ENCODE peak calls at places on chromosomes 2 and 18, in seven cellular contexts. One of them, this sample, is unnamed.

GRCh38 chr18:8176554-8176953 is 432.7 kb upstream of the RAB12 start:
- DNase-seq in stimulated activated CD8-positive, alpha-beta memory T cell treated with anti-CD3 and anti-CD28 coated beads, Interleukin-4, amount 100 ng/mL, for 48 hours: no peak
- DNase-seq in esophagus squamous epithelium: no peak
- DNase-seq in amniotic stem cell: no peak
- DNase-seq in left ventricle myocardium superior: no peak
- DNase-seq in transverse colon: no peak
- DNase-seq in mesenteric fat pad: no peak
- DNase-seq in this sample: no peak

GRCh38 chr2:8288206-8288605 is 393.6 kb upstream of the ID2 start:
- DNase-seq in stimulated activated CD8-positive, alpha-beta memory T cell treated with anti-CD3 and anti-CD28 coated beads, Interleukin-4, amount 100 ng/mL, for 48 hours: no peak
- DNase-seq in esophagus squamous epithelium: no peak
- DNase-seq in amniotic stem cell: no peak
- DNase-seq in left ventricle myocardium superior: no peak
- DNase-seq in transverse colon: no peak
- DNase-seq in mesenteric fat pad: no peak
- DNase-seq in this sample: no peak

GRCh38 chr18:54388203-54389142 is 30.8 kb downstream of the C18orf54 start:
- DNase-seq in stimulated activated CD8-positive, alpha-beta memory T cell treated with anti-CD3 and anti-CD28 coated beads, Interleukin-4, amount 100 ng/mL, for 48 hours: peak; percentile 51
- DNase-seq in esophagus squamous epithelium: no peak
- DNase-seq in amniotic stem cell: peak; percentile 20
- DNase-seq in left ventricle myocardium superior: no peak
- DNase-seq in transverse colon: peak; percentile 41
- DNase-seq in mesenteric fat pad: no peak
- DNase-seq in this sample: no peak

GRCh38 chr2:128276878-128277675 is 41.6 kb downstream of the HS6ST1 start:
- DNase-seq in stimulated activated CD8-positive, alpha-beta memory T cell treated with anti-CD3 and anti-CD28 coated beads, Interleukin-4, amount 100 ng/mL, for 48 hours: no peak
- DNase-seq in esophagus squamous epithelium: no peak
- DNase-seq in amniotic stem cell: no peak
- DNase-seq in left ventricle myocardium superior: peak; percentile 20
- DNase-seq in transverse colon: peak; percentile 7
- DNase-seq in mesenteric fat pad: peak; percentile 82
- DNase-seq in this sample: peak; percentile 51

GRCh38 chr18:57585421-57585820 is 1.1 kb downstream of the FECH start:
- DNase-seq in stimulated activated CD8-positive, alpha-beta memory T cell treated with anti-CD3 and anti-CD28 coated beads, Interleukin-4, amount 100 ng/mL, for 48 hours: no peak
- DNase-seq in esophagus squamous epithelium: no peak
- DNase-seq in amniotic stem cell: no peak
- DNase-seq in left ventricle myocardium superior: no peak
- DNase-seq in transverse colon: no peak
- DNase-seq in mesenteric fat pad: no peak
- DNase-seq in this sample: no peak

GRCh38 chr2:127968610-127969339 is 59.1 kb downstream of the SAP130 start:
- DNase-seq in stimulated activated CD8-positive, alpha-beta memory T cell treated with anti-CD3 and anti-CD28 coated beads, Interleukin-4, amount 100 ng/mL, for 48 hours: no peak
- DNase-seq in esophagus squamous epithelium: no peak
- DNase-seq in amniotic stem cell: no peak
- DNase-seq in left ventricle myocardium superior: no peak
- DNase-seq in transverse colon: no peak
- DNase-seq in mesenteric fat pad: no peak
- DNase-seq in this sample: no peak

GRCh38 chr2:218727502-218728165 is 17.0 kb downstream of the TTLL4 start:
- DNase-seq in stimulated activated CD8-positive, alpha-beta memory T cell treated with anti-CD3 and anti-CD28 coated beads, Interleukin-4, amount 100 ng/mL, for 48 hours: no peak
- DNase-seq in esophagus squamous epithelium: no peak
- DNase-seq in amniotic stem cell: no peak
- DNase-seq in left ventricle myocardium superior: no peak
- DNase-seq in transverse colon: no peak
- DNase-seq in mesenteric fat pad: no peak
- DNase-seq in this sample: no peak

GRCh38 chr2:64987001-64987962 is 1.9 kb upstream of the SLC1A4 start:
- DNase-seq in stimulated activated CD8-positive, alpha-beta memory T cell treated with anti-CD3 and anti-CD28 coated beads, Interleukin-4, amount 100 ng/mL, for 48 hours: no peak
- DNase-seq in esophagus squamous epithelium: no peak
- DNase-seq in amniotic stem cell: no peak
- DNase-seq in left ventricle myocardium superior: no peak
- DNase-seq in transverse colon: no peak
- DNase-seq in mesenteric fat pad: no peak
- DNase-seq in this sample: no peak

GRCh38 chr2:199484927-199485326 is 27.2 kb upstream of the SATB2 start:
- DNase-seq in stimulated activated CD8-positive, alpha-beta memory T cell treated with anti-CD3 and anti-CD28 coated beads, Interleukin-4, amount 100 ng/mL, for 48 hours: no peak
- DNase-seq in esophagus squamous epithelium: no peak
- DNase-seq in amniotic stem cell: no peak
- DNase-seq in left ventricle myocardium superior: no peak
- DNase-seq in transverse colon: peak; percentile 66
- DNase-seq in mesenteric fat pad: no peak
- DNase-seq in this sample: no peak

GRCh38 chr2:10712186-10712809 is 9.1 kb upstream of the ATP6V1C2 start:
- DNase-seq in stimulated activated CD8-positive, alpha-beta memory T cell treated with anti-CD3 and anti-CD28 coated beads, Interleukin-4, amount 100 ng/mL, for 48 hours: no peak
- DNase-seq in esophagus squamous epithelium: no peak
- DNase-seq in amniotic stem cell: no peak
- DNase-seq in left ventricle myocardium superior: no peak
- DNase-seq in transverse colon: no peak
- DNase-seq in mesenteric fat pad: no peak
- DNase-seq in this sample: no peak

GRCh38 chr2:20645761-20646160 is 5.1 kb downstream of the HS1BP3 start:
- DNase-seq in stimulated activated CD8-positive, alpha-beta memory T cell treated with anti-CD3 and anti-CD28 coated beads, Interleukin-4, amount 100 ng/mL, for 48 hours: no peak
- DNase-seq in esophagus squamous epithelium: no peak
- DNase-seq in amniotic stem cell: no peak
- DNase-seq in left ventricle myocardium superior: no peak
- DNase-seq in transverse colon: no peak
- DNase-seq in mesenteric fat pad: no peak
- DNase-seq in this sample: no peak

GRCh38 chr2:128315829-128316776 is 2.6 kb downstream of the HS6ST1 start:
- DNase-seq in stimulated activated CD8-positive, alpha-beta memory T cell treated with anti-CD3 and anti-CD28 coated beads, Interleukin-4, amount 100 ng/mL, for 48 hours: peak; percentile 27
- DNase-seq in esophagus squamous epithelium: no peak
- DNase-seq in amniotic stem cell: no peak
- DNase-seq in left ventricle myocardium superior: peak; percentile 30
- DNase-seq in transverse colon: no peak
- DNase-seq in mesenteric fat pad: peak; percentile 87
- DNase-seq in this sample: peak; percentile 57

GRCh38 chr2:235244497-235245215 is 249.2 kb upstream of the AGAP1 start:
- DNase-seq in stimulated activated CD8-positive, alpha-beta memory T cell treated with anti-CD3 and anti-CD28 coated beads, Interleukin-4, amount 100 ng/mL, for 48 hours: no peak
- DNase-seq in esophagus squamous epithelium: no peak
- DNase-seq in amniotic stem cell: no peak
- DNase-seq in left ventricle myocardium superior: no peak
- DNase-seq in transverse colon: no peak
- DNase-seq in mesenteric fat pad: no peak
- DNase-seq in this sample: no peak

GRCh38 chr2:51000849-51001617 is 30.9 kb downstream of the NRXN1 start:
- DNase-seq in stimulated activated CD8-positive, alpha-beta memory T cell treated with anti-CD3 and anti-CD28 coated beads, Interleukin-4, amount 100 ng/mL, for 48 hours: no peak
- DNase-seq in esophagus squamous epithelium: no peak
- DNase-seq in amniotic stem cell: no peak
- DNase-seq in left ventricle myocardium superior: no peak
- DNase-seq in transverse colon: no peak
- DNase-seq in mesenteric fat pad: no peak
- DNase-seq in this sample: no peak

GRCh38 chr2:71187589-71187988 is 39.3 kb downstream of the PAIP2B start:
- DNase-seq in stimulated activated CD8-positive, alpha-beta memory T cell treated with anti-CD3 and anti-CD28 coated beads, Interleukin-4, amount 100 ng/mL, for 48 hours: no peak
- DNase-seq in esophagus squamous epithelium: no peak
- DNase-seq in amniotic stem cell: no peak
- DNase-seq in left ventricle myocardium superior: no peak
- DNase-seq in transverse colon: no peak
- DNase-seq in mesenteric fat pad: no peak
- DNase-seq in this sample: no peak

GRCh38 chr2:240469747-240470146 is 34.3 kb downstream of the GPC1 start:
- DNase-seq in stimulated activated CD8-positive, alpha-beta memory T cell treated with anti-CD3 and anti-CD28 coated beads, Interleukin-4, amount 100 ng/mL, for 48 hours: no peak
- DNase-seq in esophagus squamous epithelium: no peak
- DNase-seq in amniotic stem cell: no peak
- DNase-seq in left ventricle myocardium superior: no peak
- DNase-seq in transverse colon: peak; percentile 4
- DNase-seq in mesenteric fat pad: no peak
- DNase-seq in this sample: no peak

GRCh38 chr2:88831792-88832248 is 140.3 kb downstream of the RPIA start:
- DNase-seq in stimulated activated CD8-positive, alpha-beta memory T cell treated with anti-CD3 and anti-CD28 coated beads, Interleukin-4, amount 100 ng/mL, for 48 hours: peak; percentile 76
- DNase-seq in esophagus squamous epithelium: no peak
- DNase-seq in amniotic stem cell: no peak
- DNase-seq in left ventricle myocardium superior: peak; percentile 55
- DNase-seq in transverse colon: peak; percentile 83
- DNase-seq in mesenteric fat pad: no peak
- DNase-seq in this sample: peak; percentile 67

GRCh38 chr2:64463784-64464183 is 9.8 kb downstream of the LGALSL start:
- DNase-seq in stimulated activated CD8-positive, alpha-beta memory T cell treated with anti-CD3 and anti-CD28 coated beads, Interleukin-4, amount 100 ng/mL, for 48 hours: no peak
- DNase-seq in esophagus squamous epithelium: no peak
- DNase-seq in amniotic stem cell: no peak
- DNase-seq in left ventricle myocardium superior: no peak
- DNase-seq in transverse colon: no peak
- DNase-seq in mesenteric fat pad: no peak
- DNase-seq in this sample: no peak

GRCh38 chr2:182103531-182103930 is 117.9 kb downstream of the PPP1R1C start:
- DNase-seq in stimulated activated CD8-positive, alpha-beta memory T cell treated with anti-CD3 and anti-CD28 coated beads, Interleukin-4, amount 100 ng/mL, for 48 hours: no peak
- DNase-seq in esophagus squamous epithelium: no peak
- DNase-seq in amniotic stem cell: no peak
- DNase-seq in left ventricle myocardium superior: no peak
- DNase-seq in transverse colon: no peak
- DNase-seq in mesenteric fat pad: no peak
- DNase-seq in this sample: no peak

GRCh38 chr18:374735-375168 is 106.9 kb upstream of the THOC1 start:
- DNase-seq in stimulated activated CD8-positive, alpha-beta memory T cell treated with anti-CD3 and anti-CD28 coated beads, Interleukin-4, amount 100 ng/mL, for 48 hours: no peak
- DNase-seq in esophagus squamous epithelium: no peak
- DNase-seq in amniotic stem cell: no peak
- DNase-seq in left ventricle myocardium superior: no peak
- DNase-seq in transverse colon: no peak
- DNase-seq in mesenteric fat pad: no peak
- DNase-seq in this sample: no peak

GRCh38 chr2:236747426-236747825 is 177.8 kb downstream of the ACKR3 start:
- DNase-seq in stimulated activated CD8-positive, alpha-beta memory T cell treated with anti-CD3 and anti-CD28 coated beads, Interleukin-4, amount 100 ng/mL, for 48 hours: no peak
- DNase-seq in esophagus squamous epithelium: no peak
- DNase-seq in amniotic stem cell: no peak
- DNase-seq in left ventricle myocardium superior: no peak
- DNase-seq in transverse colon: no peak
- DNase-seq in mesenteric fat pad: no peak
- DNase-seq in this sample: no peak

GRCh38 chr2:175824243-175824642 is 177.8 kb downstream of the LNPK start:
- DNase-seq in stimulated activated CD8-positive, alpha-beta memory T cell treated with anti-CD3 and anti-CD28 coated beads, Interleukin-4, amount 100 ng/mL, for 48 hours: no peak
- DNase-seq in esophagus squamous epithelium: no peak
- DNase-seq in amniotic stem cell: no peak
- DNase-seq in left ventricle myocardium superior: no peak
- DNase-seq in transverse colon: no peak
- DNase-seq in mesenteric fat pad: no peak
- DNase-seq in this sample: no peak

GRCh38 chr2:188244383-188244782 is 47.3 kb upstream of the GULP1 start:
- DNase-seq in stimulated activated CD8-positive, alpha-beta memory T cell treated with anti-CD3 and anti-CD28 coated beads, Interleukin-4, amount 100 ng/mL, for 48 hours: no peak
- DNase-seq in esophagus squamous epithelium: no peak
- DNase-seq in amniotic stem cell: no peak
- DNase-seq in left ventricle myocardium superior: no peak
- DNase-seq in transverse colon: no peak
- DNase-seq in mesenteric fat pad: no peak
- DNase-seq in this sample: no peak

GRCh38 chr2:154375625-154376020 is 322.9 kb upstream of the KCNJ3 start:
- DNase-seq in stimulated activated CD8-positive, alpha-beta memory T cell treated with anti-CD3 and anti-CD28 coated beads, Interleukin-4, amount 100 ng/mL, for 48 hours: no peak
- DNase-seq in esophagus squamous epithelium: no peak
- DNase-seq in amniotic stem cell: no peak
- DNase-seq in left ventricle myocardium superior: no peak
- DNase-seq in transverse colon: no peak
- DNase-seq in mesenteric fat pad: no peak
- DNase-seq in this sample: no peak

GRCh38 chr2:128584296-128584900 is 265.7 kb upstream of the HS6ST1 start:
- DNase-seq in stimulated activated CD8-positive, alpha-beta memory T cell treated with anti-CD3 and anti-CD28 coated beads, Interleukin-4, amount 100 ng/mL, for 48 hours: no peak
- DNase-seq in esophagus squamous epithelium: no peak
- DNase-seq in amniotic stem cell: no peak
- DNase-seq in left ventricle myocardium superior: no peak
- DNase-seq in transverse colon: no peak
- DNase-seq in mesenteric fat pad: no peak
- DNase-seq in this sample: no peak

GRCh38 chr2:218022851-218023530 is 20.2 kb upstream of the TNS1 start:
- DNase-seq in stimulated activated CD8-positive, alpha-beta memory T cell treated with anti-CD3 and anti-CD28 coated beads, Interleukin-4, amount 100 ng/mL, for 48 hours: no peak
- DNase-seq in esophagus squamous epithelium: no peak
- DNase-seq in amniotic stem cell: no peak
- DNase-seq in left ventricle myocardium superior: no peak
- DNase-seq in transverse colon: no peak
- DNase-seq in mesenteric fat pad: peak; percentile 80
- DNase-seq in this sample: peak; percentile 37